ENCODE peak calls at places on chromosomes 13 and 19, in seven cellular contexts. One of them, this sample, is unnamed.

GRCh38 chr19:5076440-5077208 is 107.7 kb downstream of the KDM4B start:
- DNase-seq in prostate gland: no peak
- DNase-seq in heart right ventricle: no peak
- DNase-seq in astrocyte: no peak
- DNase-seq in brain microvascular endothelial cell: no peak
- DNase-seq in endodermal cell: no peak
- DNase-seq in cardiac muscle cell: no peak
- DNase-seq in this sample: no peak

GRCh38 chr19:1261863-1262686 is 7.1 kb upstream of the CIRBP start:
- DNase-seq in prostate gland: peak; percentile 82
- DNase-seq in heart right ventricle: peak; percentile 67
- DNase-seq in astrocyte: peak; percentile 71
- DNase-seq in brain microvascular endothelial cell: no peak
- DNase-seq in endodermal cell: peak; percentile 83
- DNase-seq in cardiac muscle cell: peak; percentile 41
- DNase-seq in this sample: no peak

GRCh38 chr19:43700368-43701015 is 15.4 kb upstream of the IRGC start:
- DNase-seq in prostate gland: no peak
- DNase-seq in heart right ventricle: peak; percentile 30
- DNase-seq in astrocyte: peak; percentile 79
- DNase-seq in brain microvascular endothelial cell: peak; percentile 41
- DNase-seq in endodermal cell: no peak
- DNase-seq in cardiac muscle cell: peak; percentile 81
- DNase-seq in this sample: peak; percentile 51

GRCh38 chr13:62512194-62513141 is 1096.8 kb upstream of the PCDH20 start:
- DNase-seq in prostate gland: no peak
- DNase-seq in heart right ventricle: no peak
- DNase-seq in astrocyte: no peak
- DNase-seq in brain microvascular endothelial cell: peak; percentile 0
- DNase-seq in endodermal cell: peak; percentile 84
- DNase-seq in cardiac muscle cell: peak; percentile 32
- DNase-seq in this sample: no peak

GRCh38 chr13:32165791-32166190 is 134.2 kb downstream of the FRY start:
- DNase-seq in prostate gland: no peak
- DNase-seq in heart right ventricle: peak; percentile 57
- DNase-seq in astrocyte: no peak
- DNase-seq in brain microvascular endothelial cell: no peak
- DNase-seq in endodermal cell: no peak
- DNase-seq in cardiac muscle cell: no peak
- DNase-seq in this sample: peak; percentile 74

GRCh38 chr13:46124967-46125933 is 20.4 kb upstream of the CPB2 start:
- DNase-seq in prostate gland: no peak
- DNase-seq in heart right ventricle: no peak
- DNase-seq in astrocyte: no peak
- DNase-seq in brain microvascular endothelial cell: no peak
- DNase-seq in endodermal cell: no peak
- DNase-seq in cardiac muscle cell: no peak
- DNase-seq in this sample: peak; percentile 49

GRCh38 chr19:10230904-10231623 is at the start of gene S1PR2:
- DNase-seq in prostate gland: peak; percentile 49
- DNase-seq in heart right ventricle: peak; percentile 86
- DNase-seq in astrocyte: no peak
- DNase-seq in brain microvascular endothelial cell: peak; percentile 48
- DNase-seq in endodermal cell: peak; percentile 93
- DNase-seq in cardiac muscle cell: peak; percentile 90
- DNase-seq in this sample: no peak

GRCh38 chr13:34300559-34300958 is 482.6 kb downstream of the RFC3 start:
- DNase-seq in prostate gland: no peak
- DNase-seq in heart right ventricle: no peak
- DNase-seq in astrocyte: peak; percentile 41
- DNase-seq in brain microvascular endothelial cell: no peak
- DNase-seq in endodermal cell: no peak
- DNase-seq in cardiac muscle cell: no peak
- DNase-seq in this sample: no peak

GRCh38 chr13:92320323-92320722 is 906.3 kb upstream of the GPC6 start:
- DNase-seq in prostate gland: no peak
- DNase-seq in heart right ventricle: no peak
- DNase-seq in astrocyte: no peak
- DNase-seq in brain microvascular endothelial cell: no peak
- DNase-seq in endodermal cell: no peak
- DNase-seq in cardiac muscle cell: no peak
- DNase-seq in this sample: no peak

GRCh38 chr13:97809576-97809975 is 143.9 kb upstream of the IPO5 start:
- DNase-seq in prostate gland: no peak
- DNase-seq in heart right ventricle: no peak
- DNase-seq in astrocyte: peak; percentile 29
- DNase-seq in brain microvascular endothelial cell: no peak
- DNase-seq in endodermal cell: no peak
- DNase-seq in cardiac muscle cell: peak; percentile 25
- DNase-seq in this sample: peak; percentile 25

GRCh38 chr19:33005440-33005839 is 33.4 kb downstream of the FAAP24 start:
- DNase-seq in prostate gland: peak; percentile 24
- DNase-seq in heart right ventricle: no peak
- DNase-seq in astrocyte: no peak
- DNase-seq in brain microvascular endothelial cell: no peak
- DNase-seq in endodermal cell: peak; percentile 64
- DNase-seq in cardiac muscle cell: no peak
- DNase-seq in this sample: peak; percentile 26

GRCh38 chr19:9947441-9947840 is 11.1 kb upstream of the OLFM2 start:
- DNase-seq in prostate gland: no peak
- DNase-seq in heart right ventricle: no peak
- DNase-seq in astrocyte: no peak
- DNase-seq in brain microvascular endothelial cell: no peak
- DNase-seq in endodermal cell: no peak
- DNase-seq in cardiac muscle cell: no peak
- DNase-seq in this sample: no peak

GRCh38 chr13:31521466-31521865 is 217.9 kb upstream of the RXFP2 start:
- DNase-seq in prostate gland: no peak
- DNase-seq in heart right ventricle: no peak
- DNase-seq in astrocyte: no peak
- DNase-seq in brain microvascular endothelial cell: no peak
- DNase-seq in endodermal cell: no peak
- DNase-seq in cardiac muscle cell: peak; percentile 19
- DNase-seq in this sample: no peak

GRCh38 chr19:2327773-2328400 is 499 bp downstream of the LSM7 start:
- DNase-seq in prostate gland: no peak
- DNase-seq in heart right ventricle: peak; percentile 10
- DNase-seq in astrocyte: peak; percentile 88
- DNase-seq in brain microvascular endothelial cell: peak; percentile 86
- DNase-seq in endodermal cell: peak; percentile 90
- DNase-seq in cardiac muscle cell: peak; percentile 85
- DNase-seq in this sample: peak; percentile 62

GRCh38 chr13:105272660-105273631 is 1262.5 kb downstream of the EFNB2 start:
- DNase-seq in prostate gland: no peak
- DNase-seq in heart right ventricle: no peak
- DNase-seq in astrocyte: no peak
- DNase-seq in brain microvascular endothelial cell: no peak
- DNase-seq in endodermal cell: no peak
- DNase-seq in cardiac muscle cell: no peak
- DNase-seq in this sample: no peak

GRCh38 chr19:16446108-16447014 is 25.4 kb downstream of the EPS15L1 start:
- DNase-seq in prostate gland: no peak
- DNase-seq in heart right ventricle: no peak
- DNase-seq in astrocyte: no peak
- DNase-seq in brain microvascular endothelial cell: peak; percentile 42
- DNase-seq in endodermal cell: no peak
- DNase-seq in cardiac muscle cell: no peak
- DNase-seq in this sample: no peak

GRCh38 chr19:16449330-16449961 is 22.3 kb downstream of the EPS15L1 start:
- DNase-seq in prostate gland: no peak
- DNase-seq in heart right ventricle: no peak
- DNase-seq in astrocyte: peak; percentile 27
- DNase-seq in brain microvascular endothelial cell: no peak
- DNase-seq in endodermal cell: no peak
- DNase-seq in cardiac muscle cell: no peak
- DNase-seq in this sample: no peak

GRCh38 chr19:16445238-16446107 is 26.3 kb downstream of the EPS15L1 start:
- DNase-seq in prostate gland: no peak
- DNase-seq in heart right ventricle: no peak
- DNase-seq in astrocyte: peak; percentile 44
- DNase-seq in brain microvascular endothelial cell: no peak
- DNase-seq in endodermal cell: no peak
- DNase-seq in cardiac muscle cell: no peak
- DNase-seq in this sample: no peak

GRCh38 chr19:16444273-16444597 is 27.5 kb downstream of the EPS15L1 start:
- DNase-seq in prostate gland: no peak
- DNase-seq in heart right ventricle: no peak
- DNase-seq in astrocyte: no peak
- DNase-seq in brain microvascular endothelial cell: no peak
- DNase-seq in endodermal cell: no peak
- DNase-seq in cardiac muscle cell: no peak
- DNase-seq in this sample: no peak

GRCh38 chr19:16447015-16447384 is 24.8 kb downstream of the EPS15L1 start:
- DNase-seq in prostate gland: no peak
- DNase-seq in heart right ventricle: peak; percentile 70
- DNase-seq in astrocyte: peak; percentile 83
- DNase-seq in brain microvascular endothelial cell: peak; percentile 91
- DNase-seq in endodermal cell: no peak
- DNase-seq in cardiac muscle cell: peak; percentile 96
- DNase-seq in this sample: peak; percentile 54
- H3K27ac ChIP-seq in prostate gland: no peak overlapping the region
- H3K27ac ChIP-seq in heart right ventricle: peak overlapping the region; percentile 58
- H3K27ac ChIP-seq in astrocyte: peak overlapping the region; percentile 45
- H3K27ac ChIP-seq in brain microvascular endothelial cell: peak overlapping the region; percentile 61
- H3K27ac ChIP-seq in endodermal cell: no peak overlapping the region
- H3K27ac ChIP-seq in cardiac muscle cell: peak overlapping the region; percentile 76
- H3K27ac ChIP-seq in this sample: no peak overlapping the region

GRCh38 chr19:16068696-16069259 is 7.5 kb upstream of the TPM4 start:
- DNase-seq in prostate gland: no peak
- DNase-seq in heart right ventricle: no peak
- DNase-seq in astrocyte: no peak
- DNase-seq in brain microvascular endothelial cell: no peak
- DNase-seq in endodermal cell: no peak
- DNase-seq in cardiac muscle cell: no peak
- DNase-seq in this sample: no peak
- H3K27ac ChIP-seq in prostate gland: peak overlapping the region; percentile 100
- H3K27ac ChIP-seq in heart right ventricle: no peak overlapping the region
- H3K27ac ChIP-seq in astrocyte: no peak overlapping the region
- H3K27ac ChIP-seq in brain microvascular endothelial cell: peak overlapping the region; percentile 1
- H3K27ac ChIP-seq in endodermal cell: no peak overlapping the region
- H3K27ac ChIP-seq in cardiac muscle cell: no peak overlapping the region
- H3K27ac ChIP-seq in this sample: no peak overlapping the region

DNA sequence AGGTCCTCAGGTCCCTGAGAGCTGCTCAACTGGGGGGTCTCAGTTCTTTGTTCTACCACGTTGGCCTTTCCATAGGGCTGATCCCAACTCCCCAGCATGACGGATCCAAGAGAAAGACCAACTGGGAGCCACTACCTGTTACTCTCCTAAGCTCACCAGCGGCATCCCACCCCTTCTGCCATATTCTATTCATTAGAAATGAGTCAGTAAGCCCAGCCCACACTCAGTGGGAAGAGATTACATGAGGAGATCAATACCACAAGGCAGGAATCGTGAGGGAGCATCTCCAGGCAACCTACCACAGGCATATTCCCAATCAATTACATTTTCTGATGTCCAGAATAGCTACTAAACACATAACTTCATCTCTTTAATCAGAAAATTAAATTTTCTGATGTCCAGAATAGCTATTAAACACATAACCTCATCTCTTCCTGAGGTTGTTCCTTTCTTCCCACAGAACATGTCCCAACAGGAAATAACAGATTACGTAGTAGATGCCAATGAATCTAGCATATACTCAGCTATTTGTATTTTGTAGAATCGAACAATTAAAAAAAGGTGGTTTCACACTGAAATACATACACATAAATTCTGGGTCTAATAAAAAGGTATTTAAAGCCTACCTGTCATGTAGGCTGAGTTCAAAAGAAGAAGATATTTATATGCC is 708.1 kb upstream of the ARGLU1 start:
- DNase-seq in prostate gland: no peak
- DNase-seq in heart right ventricle: no peak
- DNase-seq in astrocyte: no peak
- DNase-seq in brain microvascular endothelial cell: no peak
- DNase-seq in endodermal cell: no peak
- DNase-seq in cardiac muscle cell: peak; percentile 46
- DNase-seq in this sample: peak; percentile 70
- H3K27ac ChIP-seq in prostate gland: no peak overlapping the region
- H3K27ac ChIP-seq in heart right ventricle: no peak overlapping the region
- H3K27ac ChIP-seq in astrocyte: no peak overlapping the region
- H3K27ac ChIP-seq in brain microvascular endothelial cell: no peak overlapping the region
- H3K27ac ChIP-seq in endodermal cell: no peak overlapping the region
- H3K27ac ChIP-seq in cardiac muscle cell: no peak overlapping the region
- H3K27ac ChIP-seq in this sample: no peak overlapping the region

GRCh38 chr13:111117289-111117688 is 2.2 kb downstream of the ARHGEF7 start:
- DNase-seq in prostate gland: no peak
- DNase-seq in heart right ventricle: no peak
- DNase-seq in astrocyte: no peak
- DNase-seq in brain microvascular endothelial cell: no peak
- DNase-seq in endodermal cell: no peak
- DNase-seq in cardiac muscle cell: no peak
- DNase-seq in this sample: no peak
- H3K27ac ChIP-seq in prostate gland: no peak overlapping the region
- H3K27ac ChIP-seq in heart right ventricle: peak overlapping the region; percentile 69
- H3K27ac ChIP-seq in astrocyte: no peak overlapping the region
- H3K27ac ChIP-seq in brain microvascular endothelial cell: no peak overlapping the region
- H3K27ac ChIP-seq in endodermal cell: no peak overlapping the region
- H3K27ac ChIP-seq in cardiac muscle cell: no peak overlapping the region
- H3K27ac ChIP-seq in this sample: no peak overlapping the region

DNA sequence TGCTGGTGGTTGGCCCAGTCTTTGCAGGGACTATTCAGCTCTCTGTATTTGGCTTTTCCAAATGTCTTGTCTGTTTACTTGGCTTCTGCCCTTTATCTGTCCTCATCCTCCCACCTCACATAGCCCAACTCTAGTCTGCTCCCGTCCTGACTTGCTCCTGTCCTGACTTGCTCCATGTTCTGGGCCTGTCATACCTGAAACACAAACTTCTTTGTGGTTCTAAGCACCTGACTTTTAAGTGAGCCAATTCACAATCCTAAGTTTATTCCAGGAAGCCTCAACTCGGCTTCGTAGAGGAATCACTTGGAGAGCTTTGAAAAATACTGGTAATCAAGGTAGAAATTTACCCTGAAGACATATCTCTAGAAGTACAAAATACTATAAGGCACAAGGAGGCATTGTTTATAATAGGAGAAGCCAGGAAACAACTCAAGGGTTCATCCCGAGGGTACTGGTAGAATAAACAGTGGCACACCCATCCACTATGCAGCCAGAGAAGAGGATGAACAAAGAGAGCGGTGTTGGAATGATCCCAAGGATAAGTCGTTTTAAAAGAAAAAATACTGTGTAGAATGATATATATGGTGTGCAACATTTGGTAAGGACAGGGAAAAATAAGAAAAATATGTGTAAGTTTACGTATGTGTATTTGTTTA is 284.5 kb downstream of the FGF14 start:
- DNase-seq in prostate gland: peak; percentile 54
- DNase-seq in heart right ventricle: no peak
- DNase-seq in astrocyte: no peak
- DNase-seq in brain microvascular endothelial cell: no peak
- DNase-seq in endodermal cell: no peak
- DNase-seq in cardiac muscle cell: no peak
- DNase-seq in this sample: peak; percentile 64
- H3K27ac ChIP-seq in prostate gland: no peak overlapping the region
- H3K27ac ChIP-seq in heart right ventricle: no peak overlapping the region
- H3K27ac ChIP-seq in astrocyte: no peak overlapping the region
- H3K27ac ChIP-seq in brain microvascular endothelial cell: no peak overlapping the region
- H3K27ac ChIP-seq in endodermal cell: no peak overlapping the region
- H3K27ac ChIP-seq in cardiac muscle cell: no peak overlapping the region
- H3K27ac ChIP-seq in this sample: peak overlapping the region; percentile 46

GRCh38 chr19:12834418-12834943 is at the start of gene RTBDN:
- DNase-seq in prostate gland: no peak
- DNase-seq in heart right ventricle: no peak
- DNase-seq in astrocyte: no peak
- DNase-seq in brain microvascular endothelial cell: no peak
- DNase-seq in endodermal cell: peak; percentile 76
- DNase-seq in cardiac muscle cell: no peak
- DNase-seq in this sample: no peak
- H3K27ac ChIP-seq in prostate gland: no peak within 1 kb of the TSS
- H3K27ac ChIP-seq in heart right ventricle: no peak within 1 kb of the TSS
- H3K27ac ChIP-seq in astrocyte: no peak within 1 kb of the TSS
- H3K27ac ChIP-seq in brain microvascular endothelial cell: no peak within 1 kb of the TSS
- H3K27ac ChIP-seq in endodermal cell: no peak within 1 kb of the TSS
- H3K27ac ChIP-seq in cardiac muscle cell: no peak within 1 kb of the TSS
- H3K27ac ChIP-seq in this sample: no peak within 1 kb of the TSS

GRCh38 chr19:45079911-45080469 is 930 bp downstream of the GEMIN7 start:
- DNase-seq in prostate gland: no peak
- DNase-seq in heart right ventricle: no peak
- DNase-seq in astrocyte: no peak
- DNase-seq in brain microvascular endothelial cell: no peak
- DNase-seq in endodermal cell: peak; percentile 89
- DNase-seq in cardiac muscle cell: no peak
- DNase-seq in this sample: no peak
- H3K27ac ChIP-seq in prostate gland: peak overlapping the region; percentile 37
- H3K27ac ChIP-seq in heart right ventricle: peak overlapping the region; percentile 82
- H3K27ac ChIP-seq in astrocyte: peak overlapping the region; percentile 28
- H3K27ac ChIP-seq in brain microvascular endothelial cell: no peak overlapping the region
- H3K27ac ChIP-seq in endodermal cell: peak overlapping the region; percentile 71
- H3K27ac ChIP-seq in cardiac muscle cell: peak overlapping the region; percentile 88
- H3K27ac ChIP-seq in this sample: peak overlapping the region; percentile 65

This sample was measured in foreskin keratinocyte.